ENCODE peak calls at places on chromosomes 13 and 19, in ten cellular contexts. One of them, this sample, is unnamed.

GRCh38 chr13:51858433-51859247 is 3.1 kb upstream of the CCDC70 start:
- DNase-seq in hepatic stellate cell: no peak
- DNase-seq in GOT3: no peak
- DNase-seq in stimulated activated effector memory CD8-positive, alpha-beta T cell treated with anti-CD3 and anti-CD28 coated beads, Interleukin-12 subunit alpha, Interleukin-12 subunit beta, amount 100 ng/mL, for 72 hours: no peak
- DNase-seq in stimulated activated CD8-positive, alpha-beta memory T cell treated with anti-CD3 and anti-CD28 coated beads, Interleukin-12 subunit alpha, Interleukin-12 subunit beta, amount 100 ng/mL, for 1 hour: no peak
- DNase-seq in substantia nigra: no peak
- DNase-seq in tibial artery: no peak
- DNase-seq in activated CD8-positive, alpha-beta memory T cell treated with anti-CD3 and anti-CD28 coated beads, Interleukin-2, amount 10 ng/mL, durations not matched to agents 7 days and 5 days: no peak
- DNase-seq in brain pericyte: no peak
- DNase-seq in EL: no peak
- DNase-seq in this sample: no peak

GRCh38 chr19:8321760-8322637 is 703 bp downstream of the RPS28 start:
- DNase-seq in hepatic stellate cell: no peak
- DNase-seq in GOT3: no peak
- DNase-seq in stimulated activated effector memory CD8-positive, alpha-beta T cell treated with anti-CD3 and anti-CD28 coated beads, Interleukin-12 subunit alpha, Interleukin-12 subunit beta, amount 100 ng/mL, for 72 hours: no peak
- DNase-seq in stimulated activated CD8-positive, alpha-beta memory T cell treated with anti-CD3 and anti-CD28 coated beads, Interleukin-12 subunit alpha, Interleukin-12 subunit beta, amount 100 ng/mL, for 1 hour: no peak
- DNase-seq in substantia nigra: no peak
- DNase-seq in tibial artery: peak
- DNase-seq in activated CD8-positive, alpha-beta memory T cell treated with anti-CD3 and anti-CD28 coated beads, Interleukin-2, amount 10 ng/mL, durations not matched to agents 7 days and 5 days: no peak
- DNase-seq in brain pericyte: no peak
- DNase-seq in EL: no peak
- DNase-seq in this sample: no peak

GRCh38 chr13:50171585-50172282 is 156.5 kb downstream of the KCNRG start:
- DNase-seq in hepatic stellate cell: no peak
- DNase-seq in GOT3: no peak
- DNase-seq in stimulated activated effector memory CD8-positive, alpha-beta T cell treated with anti-CD3 and anti-CD28 coated beads, Interleukin-12 subunit alpha, Interleukin-12 subunit beta, amount 100 ng/mL, for 72 hours: no peak
- DNase-seq in stimulated activated CD8-positive, alpha-beta memory T cell treated with anti-CD3 and anti-CD28 coated beads, Interleukin-12 subunit alpha, Interleukin-12 subunit beta, amount 100 ng/mL, for 1 hour: no peak
- DNase-seq in substantia nigra: no peak
- DNase-seq in tibial artery: no peak
- DNase-seq in activated CD8-positive, alpha-beta memory T cell treated with anti-CD3 and anti-CD28 coated beads, Interleukin-2, amount 10 ng/mL, durations not matched to agents 7 days and 5 days: no peak
- DNase-seq in brain pericyte: no peak
- DNase-seq in EL: no peak
- DNase-seq in this sample: no peak

GRCh38 chr13:112771877-112772538 is 82.2 kb downstream of the ATP11A start:
- DNase-seq in hepatic stellate cell: no peak
- DNase-seq in GOT3: no peak
- DNase-seq in stimulated activated effector memory CD8-positive, alpha-beta T cell treated with anti-CD3 and anti-CD28 coated beads, Interleukin-12 subunit alpha, Interleukin-12 subunit beta, amount 100 ng/mL, for 72 hours: no peak
- DNase-seq in stimulated activated CD8-positive, alpha-beta memory T cell treated with anti-CD3 and anti-CD28 coated beads, Interleukin-12 subunit alpha, Interleukin-12 subunit beta, amount 100 ng/mL, for 1 hour: no peak
- DNase-seq in substantia nigra: no peak
- DNase-seq in tibial artery: no peak
- DNase-seq in activated CD8-positive, alpha-beta memory T cell treated with anti-CD3 and anti-CD28 coated beads, Interleukin-2, amount 10 ng/mL, durations not matched to agents 7 days and 5 days: no peak
- DNase-seq in brain pericyte: no peak
- DNase-seq in EL: no peak
- DNase-seq in this sample: no peak

GRCh38 chr19:45767410-45767880 is 1.6 kb downstream of the SIX5 start:
- DNase-seq in hepatic stellate cell: peak
- DNase-seq in GOT3: peak
- DNase-seq in stimulated activated effector memory CD8-positive, alpha-beta T cell treated with anti-CD3 and anti-CD28 coated beads, Interleukin-12 subunit alpha, Interleukin-12 subunit beta, amount 100 ng/mL, for 72 hours: no peak
- DNase-seq in stimulated activated CD8-positive, alpha-beta memory T cell treated with anti-CD3 and anti-CD28 coated beads, Interleukin-12 subunit alpha, Interleukin-12 subunit beta, amount 100 ng/mL, for 1 hour: no peak
- DNase-seq in substantia nigra: no peak
- DNase-seq in tibial artery: peak
- DNase-seq in activated CD8-positive, alpha-beta memory T cell treated with anti-CD3 and anti-CD28 coated beads, Interleukin-2, amount 10 ng/mL, durations not matched to agents 7 days and 5 days: no peak
- DNase-seq in brain pericyte: peak
- DNase-seq in EL: peak
- DNase-seq in this sample: no peak

GRCh38 chr19:33256266-33256665 is 30.6 kb upstream of the SLC7A10 start:
- DNase-seq in hepatic stellate cell: no peak
- DNase-seq in GOT3: no peak
- DNase-seq in stimulated activated effector memory CD8-positive, alpha-beta T cell treated with anti-CD3 and anti-CD28 coated beads, Interleukin-12 subunit alpha, Interleukin-12 subunit beta, amount 100 ng/mL, for 72 hours: no peak
- DNase-seq in stimulated activated CD8-positive, alpha-beta memory T cell treated with anti-CD3 and anti-CD28 coated beads, Interleukin-12 subunit alpha, Interleukin-12 subunit beta, amount 100 ng/mL, for 1 hour: no peak
- DNase-seq in substantia nigra: no peak
- DNase-seq in tibial artery: no peak
- DNase-seq in activated CD8-positive, alpha-beta memory T cell treated with anti-CD3 and anti-CD28 coated beads, Interleukin-2, amount 10 ng/mL, durations not matched to agents 7 days and 5 days: no peak
- DNase-seq in brain pericyte: no peak
- DNase-seq in EL: no peak
- DNase-seq in this sample: no peak

GRCh38 chr19:900302-901111 is 7.2 kb downstream of the RNU6-9 start:
- DNase-seq in hepatic stellate cell: no peak
- DNase-seq in GOT3: no peak
- DNase-seq in stimulated activated effector memory CD8-positive, alpha-beta T cell treated with anti-CD3 and anti-CD28 coated beads, Interleukin-12 subunit alpha, Interleukin-12 subunit beta, amount 100 ng/mL, for 72 hours: no peak
- DNase-seq in stimulated activated CD8-positive, alpha-beta memory T cell treated with anti-CD3 and anti-CD28 coated beads, Interleukin-12 subunit alpha, Interleukin-12 subunit beta, amount 100 ng/mL, for 1 hour: no peak
- DNase-seq in substantia nigra: no peak
- DNase-seq in tibial artery: no peak
- DNase-seq in activated CD8-positive, alpha-beta memory T cell treated with anti-CD3 and anti-CD28 coated beads, Interleukin-2, amount 10 ng/mL, durations not matched to agents 7 days and 5 days: peak
- DNase-seq in brain pericyte: no peak
- DNase-seq in EL: no peak
- DNase-seq in this sample: no peak

GRCh38 chr19:55158423-55158822 is 891 bp upstream of the TNNI3 start:
- DNase-seq in hepatic stellate cell: no peak
- DNase-seq in GOT3: no peak
- DNase-seq in stimulated activated effector memory CD8-positive, alpha-beta T cell treated with anti-CD3 and anti-CD28 coated beads, Interleukin-12 subunit alpha, Interleukin-12 subunit beta, amount 100 ng/mL, for 72 hours: no peak
- DNase-seq in stimulated activated CD8-positive, alpha-beta memory T cell treated with anti-CD3 and anti-CD28 coated beads, Interleukin-12 subunit alpha, Interleukin-12 subunit beta, amount 100 ng/mL, for 1 hour: no peak
- DNase-seq in substantia nigra: no peak
- DNase-seq in tibial artery: no peak
- DNase-seq in activated CD8-positive, alpha-beta memory T cell treated with anti-CD3 and anti-CD28 coated beads, Interleukin-2, amount 10 ng/mL, durations not matched to agents 7 days and 5 days: no peak
- DNase-seq in brain pericyte: no peak
- DNase-seq in EL: no peak
- DNase-seq in this sample: no peak

GRCh38 chr13:99086869-99087129 is 108.9 kb upstream of the DOCK9 start:
- DNase-seq in hepatic stellate cell: no peak
- DNase-seq in GOT3: no peak
- DNase-seq in stimulated activated effector memory CD8-positive, alpha-beta T cell treated with anti-CD3 and anti-CD28 coated beads, Interleukin-12 subunit alpha, Interleukin-12 subunit beta, amount 100 ng/mL, for 72 hours: no peak
- DNase-seq in stimulated activated CD8-positive, alpha-beta memory T cell treated with anti-CD3 and anti-CD28 coated beads, Interleukin-12 subunit alpha, Interleukin-12 subunit beta, amount 100 ng/mL, for 1 hour: peak
- DNase-seq in substantia nigra: no peak
- DNase-seq in tibial artery: no peak
- DNase-seq in activated CD8-positive, alpha-beta memory T cell treated with anti-CD3 and anti-CD28 coated beads, Interleukin-2, amount 10 ng/mL, durations not matched to agents 7 days and 5 days: peak
- DNase-seq in brain pericyte: no peak
- DNase-seq in EL: peak
- DNase-seq in this sample: no peak

GRCh38 chr19:858868-859843 is at the start of gene CFD:
- DNase-seq in hepatic stellate cell: no peak
- DNase-seq in GOT3: no peak
- DNase-seq in stimulated activated effector memory CD8-positive, alpha-beta T cell treated with anti-CD3 and anti-CD28 coated beads, Interleukin-12 subunit alpha, Interleukin-12 subunit beta, amount 100 ng/mL, for 72 hours: no peak
- DNase-seq in stimulated activated CD8-positive, alpha-beta memory T cell treated with anti-CD3 and anti-CD28 coated beads, Interleukin-12 subunit alpha, Interleukin-12 subunit beta, amount 100 ng/mL, for 1 hour: no peak
- DNase-seq in substantia nigra: no peak
- DNase-seq in tibial artery: peak
- DNase-seq in activated CD8-positive, alpha-beta memory T cell treated with anti-CD3 and anti-CD28 coated beads, Interleukin-2, amount 10 ng/mL, durations not matched to agents 7 days and 5 days: no peak
- DNase-seq in brain pericyte: no peak
- DNase-seq in EL: no peak
- DNase-seq in this sample: peak